ENCODE peak calls at places on chromosomes 6 and 20, in seven cellular contexts. F is tibial artery; L is adrenal gland; N is tibial nerve; O is PC-9; M is CD8-positive, alpha-beta memory T cell; H is transverse colon. P is an unnamed sample.

GRCh38 chr20:48668451-48668946 is 159.3 kb downstream of the PREX1 start:
- DNase-seq in O (no peak), H (no peak), L (peak; percentile 69), N (peak; percentile 31), F (no peak), M (no peak), P (no peak)

GRCh38 chr6:44431118-44431725 is 43.7 kb downstream of the CDC5L start:
- DNase-seq in N (no peak), F (no peak), O (peak; percentile 45), M (no peak), L (peak; percentile 61), H (peak; percentile 41), P (no peak)

GRCh38 chr6:71446084-71446869 is 157.7 kb downstream of the OGFRL1 start:
- DNase-seq in M (no peak), L (no peak), N (no peak), O (no peak), F (no peak), H (no peak), P (no peak)

GRCh38 chr20:2420510-2420909 is 39.8 kb downstream of the TGM6 start:
- DNase-seq in N (no peak), F (no peak), O (no peak), M (no peak), L (no peak), H (no peak), P (no peak)

GRCh38 chr20:32972181-32973076 is 31.8 kb downstream of the SUN5 start:
- DNase-seq in N (no peak), L (peak; percentile 7), O (no peak), H (peak; percentile 51), M (peak; percentile 82), F (no peak), P (peak; percentile 65)

GRCh38 chr6:3119040-3119723 is 671 bp downstream of the BPHL start:
- DNase-seq in H (no peak), M (no peak), O (no peak), L (peak; percentile 25), N (no peak), F (no peak), P (peak; percentile 5)

GRCh38 chr6:122283884-122284283 is 115.6 kb upstream of the HSF2 start:
- DNase-seq in F (no peak), H (no peak), M (no peak), L (no peak), O (no peak), N (no peak), P (no peak)

GRCh38 chr6:108837236-108837971 is 10.8 kb upstream of the ARMC2 start:
- DNase-seq in F (no peak), N (no peak), L (no peak), M (no peak), H (no peak), O (peak; percentile 33), P (no peak)

GRCh38 chr20:8144282-8145245 is 12.5 kb downstream of the PLCB1 start:
- DNase-seq in N (no peak), L (peak; percentile 4), F (no peak), O (no peak), H (no peak), M (peak; percentile 10), P (no peak)

GRCh38 chr6:75296811-75297779 is 12.5 kb upstream of the TMEM30A start:
- DNase-seq in N (no peak), O (peak; percentile 48), L (no peak), M (no peak), H (no peak), F (no peak), P (no peak)

GRCh38 chr6:18053071-18053475 is 65.6 kb upstream of the KIF13A start:
- DNase-seq in F (peak; percentile 49), N (no peak), H (no peak), L (no peak), O (peak; percentile 93), M (no peak), P (no peak)

GRCh38 chr20:32278199-32278643 is 770 bp downstream of the KIF3B start:
- DNase-seq in L (no peak), H (no peak), O (no peak), N (no peak), M (no peak), F (no peak), P (no peak)

GRCh38 chr6:128632131-128632530 is 111.7 kb upstream of the PTPRK start:
- DNase-seq in M (no peak), O (peak; percentile 99), H (no peak), L (no peak), N (no peak), F (no peak), P (no peak)

GRCh38 chr6:162882817-162883481 is 155.2 kb downstream of the PACRG start:
- DNase-seq in H (no peak), F (no peak), N (no peak), O (no peak), L (no peak), M (no peak), P (no peak)

GRCh38 chr6:74976026-74976425 is 229.8 kb downstream of the COL12A1 start:
- DNase-seq in H (no peak), M (no peak), L (no peak), N (no peak), F (no peak), O (no peak), P (no peak)

GRCh38 chr20:48932375-48932941 is 10.9 kb downstream of the ARFGEF2 start:
- DNase-seq in H (no peak), N (no peak), L (no peak), F (no peak), O (no peak), M (no peak), P (no peak)

GRCh38 chr6:32153252-32153834 is 598 bp upstream of the PPT2 start:
- DNase-seq in F (peak; percentile 46), M (no peak), N (no peak), H (no peak), O (peak; percentile 60), L (peak; percentile 35), P (no peak)

GRCh38 chr6:31900917-31901414 is 920 bp downstream of the ZBTB12 start:
- DNase-seq in N (no peak), M (no peak), F (no peak), O (no peak), L (peak; percentile 60), H (peak; percentile 28), P (no peak)

GRCh38 chr6:22631101-22631500 is 61.7 kb downstream of the HDGFL1 start:
- DNase-seq in F (no peak), O (no peak), M (no peak), L (no peak), N (no peak), H (no peak), P (no peak)

GRCh38 chr6:10373642-10374359 is 41.1 kb downstream of the TFAP2A start:
- DNase-seq in M (no peak), H (no peak), F (no peak), L (no peak), N (no peak), O (no peak), P (no peak)

GRCh38 chr20:16444056-16444777 is 129.0 kb downstream of the KIF16B start:
- DNase-seq in N (no peak), M (no peak), O (no peak), L (peak; percentile 46), H (no peak), F (no peak), P (no peak)

GRCh38 chr20:2005359-2005758 is 11.5 kb upstream of the PDYN start:
- DNase-seq in N (no peak), L (no peak), M (no peak), O (no peak), H (no peak), F (no peak), P (no peak)

GRCh38 chr6:107079429-107079828 is 35.9 kb downstream of the BEND3 start:
- DNase-seq in O (no peak), M (no peak), N (no peak), L (peak; percentile 35), H (no peak), F (no peak), P (no peak)

GRCh38 chr6:170198298-170198697 is 92.6 kb downstream of the DLL1 start:
- DNase-seq in L (no peak), N (no peak), F (no peak), O (no peak), M (no peak), H (no peak), P (no peak)

GRCh38 chr20:48747840-48748416 is 79.9 kb downstream of the PREX1 start:
- DNase-seq in N (no peak), H (no peak), L (no peak), F (no peak), O (no peak), M (no peak), P (no peak)

GRCh38 chr6:46848684-46849360 is 55.6 kb downstream of the MEP1A start:
- DNase-seq in L (peak; percentile 86), O (peak; percentile 76), N (peak; percentile 75), F (peak; percentile 77), H (peak; percentile 93), M (peak; percentile 26), P (peak; percentile 38)

GRCh38 chr6:6351626-6352025 is 31.2 kb upstream of the F13A1 start:
- DNase-seq in F (no peak), H (no peak), L (no peak), M (no peak), O (no peak), N (no peak), P (no peak)

GRCh38 chr20:59682603-59683002 is 78.3 kb downstream of the PHACTR3 start:
- DNase-seq in O (no peak), N (no peak), F (no peak), H (no peak), M (no peak), L (no peak), P (no peak)
- H3K9me3 ChIP-seq in O (no peaks in the 10 kb centered on the region), N (no peaks in the 10 kb centered on the region), F (no peaks in the 10 kb centered on the region), H (no peaks in the 10 kb centered on the region), M (no peaks in the 10 kb centered on the region), L (no peaks in the 10 kb centered on the region), P (no peaks in the 10 kb centered on the region)

GRCh38 chr6:111278738-111279137 is 191.4 kb downstream of the SLC16A10 start:
- DNase-seq in N (no peak), L (no peak), F (no peak), M (no peak), O (no peak), H (no peak), P (no peak)
- H3K9me3 ChIP-seq in N (no peaks in the 10 kb centered on the region), L (no peaks in the 10 kb centered on the region), F (no peaks in the 10 kb centered on the region), M (peaks cover 5% of the 10 kb centered on the region), O (no peaks in the 10 kb centered on the region), H (peaks cover 12% of the 10 kb centered on the region), P (peaks cover 13% of the 10 kb centered on the region)

DNA sequence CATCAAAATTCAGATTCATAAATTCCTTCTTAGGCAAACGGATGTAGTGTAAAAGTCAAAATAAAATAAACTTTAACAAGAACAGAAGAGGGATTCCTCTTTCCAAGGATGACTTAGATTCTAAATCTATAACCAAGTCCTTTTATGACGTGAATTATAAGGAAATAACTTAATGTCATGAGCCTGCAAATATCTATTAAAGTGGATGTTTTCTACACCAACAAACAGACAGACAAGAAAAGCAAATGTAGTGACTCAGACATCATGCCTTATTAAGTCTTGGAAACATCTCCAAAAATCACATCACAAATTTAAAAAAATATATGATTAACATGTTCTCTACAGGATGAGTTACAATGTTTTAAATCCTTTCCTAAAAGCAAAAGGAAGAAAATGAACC is 397.1 kb downstream of the ESR1 start:
- DNase-seq in N (no peak), M (no peak), L (no peak), O (no peak), F (no peak), H (no peak), P (no peak)
- H3K9me3 ChIP-seq in N (no peaks in the 10 kb centered on the region), M (no peaks in the 10 kb centered on the region), L (no peaks in the 10 kb centered on the region), O (no peaks in the 10 kb centered on the region), F (no peaks in the 10 kb centered on the region), H (no peaks in the 10 kb centered on the region), P (no peaks in the 10 kb centered on the region)

GRCh38 chr20:12305555-12305954 is 387.9 kb downstream of the BTBD3 start:
- DNase-seq in N (no peak), L (no peak), F (no peak), O (no peak), H (no peak), M (no peak), P (no peak)
- H3K9me3 ChIP-seq in N (no peaks in the 10 kb centered on the region), L (no peaks in the 10 kb centered on the region), F (no peaks in the 10 kb centered on the region), O (no peaks in the 10 kb centered on the region), H (no peaks in the 10 kb centered on the region), M (no peaks in the 10 kb centered on the region), P (peaks cover 16% of the 10 kb centered on the region)